ENCODE peak calls at places on chromosome 11, in four cellular contexts. One of them, this sample, is unnamed.
A peak's percentile ranks its signal among the peaks of the same experiment; 100 is the strongest.

GRCh38 chr11:99271527-99271926 is 250.8 kb downstream of the CNTN5 start:
- DNase-seq in CD4-positive, alpha-beta T cell: no peak
- DNase-seq in astrocyte of the cerebellum: no peak
- DNase-seq in nephron progenitor cell: no peak
- DNase-seq in this sample: no peak

GRCh38 chr11:84853841-84854497 is 773.2 kb downstream of the DLG2 start:
- DNase-seq in CD4-positive, alpha-beta T cell: no peak
- DNase-seq in astrocyte of the cerebellum: no peak
- DNase-seq in nephron progenitor cell: no peak
- DNase-seq in this sample: no peak

GRCh38 chr11:67572747-67573419 is 10.7 kb upstream of the GSTP1 start:
- DNase-seq in CD4-positive, alpha-beta T cell: no peak
- DNase-seq in astrocyte of the cerebellum: no peak
- DNase-seq in nephron progenitor cell: no peak
- DNase-seq in this sample: no peak

GRCh38 chr11:84146826-84147225 is 860.7 kb upstream of the CCDC90B start:
- DNase-seq in CD4-positive, alpha-beta T cell: no peak
- DNase-seq in astrocyte of the cerebellum: no peak
- DNase-seq in nephron progenitor cell: no peak
- DNase-seq in this sample: no peak

GRCh38 chr11:114358711-114359110 is 41.6 kb downstream of the C11orf71 start:
- DNase-seq in CD4-positive, alpha-beta T cell: no peak
- DNase-seq in astrocyte of the cerebellum: no peak
- DNase-seq in nephron progenitor cell: no peak
- DNase-seq in this sample: no peak

GRCh38 chr11:112734207-112734606 is 227.0 kb upstream of the NCAM1 start:
- DNase-seq in CD4-positive, alpha-beta T cell: no peak
- DNase-seq in astrocyte of the cerebellum: peak; percentile 13
- DNase-seq in nephron progenitor cell: peak; percentile 80
- DNase-seq in this sample: no peak

GRCh38 chr11:111846640-111847039 is 24.7 kb downstream of the ALG9 start:
- DNase-seq in CD4-positive, alpha-beta T cell: no peak
- DNase-seq in astrocyte of the cerebellum: no peak
- DNase-seq in nephron progenitor cell: no peak
- DNase-seq in this sample: no peak

GRCh38 chr11:83219095-83219494 is 25.6 kb downstream of the ANKRD42 start:
- DNase-seq in CD4-positive, alpha-beta T cell: no peak
- DNase-seq in astrocyte of the cerebellum: no peak
- DNase-seq in nephron progenitor cell: peak; percentile 4
- DNase-seq in this sample: no peak

GRCh38 chr11:79116600-79116999 is 324.2 kb downstream of the TENM4 start:
- DNase-seq in CD4-positive, alpha-beta T cell: no peak
- DNase-seq in astrocyte of the cerebellum: no peak
- DNase-seq in nephron progenitor cell: no peak
- DNase-seq in this sample: no peak

GRCh38 chr11:62676698-62677097 is 2.2 kb downstream of the UBXN1 start:
- DNase-seq in CD4-positive, alpha-beta T cell: no peak
- DNase-seq in astrocyte of the cerebellum: no peak
- DNase-seq in nephron progenitor cell: no peak
- DNase-seq in this sample: no peak

GRCh38 chr11:75583710-75584658 is 21.9 kb downstream of the SERPINH1 start:
- DNase-seq in CD4-positive, alpha-beta T cell: no peak
- DNase-seq in astrocyte of the cerebellum: no peak
- DNase-seq in nephron progenitor cell: peak; percentile 56
- DNase-seq in this sample: no peak

DNA sequence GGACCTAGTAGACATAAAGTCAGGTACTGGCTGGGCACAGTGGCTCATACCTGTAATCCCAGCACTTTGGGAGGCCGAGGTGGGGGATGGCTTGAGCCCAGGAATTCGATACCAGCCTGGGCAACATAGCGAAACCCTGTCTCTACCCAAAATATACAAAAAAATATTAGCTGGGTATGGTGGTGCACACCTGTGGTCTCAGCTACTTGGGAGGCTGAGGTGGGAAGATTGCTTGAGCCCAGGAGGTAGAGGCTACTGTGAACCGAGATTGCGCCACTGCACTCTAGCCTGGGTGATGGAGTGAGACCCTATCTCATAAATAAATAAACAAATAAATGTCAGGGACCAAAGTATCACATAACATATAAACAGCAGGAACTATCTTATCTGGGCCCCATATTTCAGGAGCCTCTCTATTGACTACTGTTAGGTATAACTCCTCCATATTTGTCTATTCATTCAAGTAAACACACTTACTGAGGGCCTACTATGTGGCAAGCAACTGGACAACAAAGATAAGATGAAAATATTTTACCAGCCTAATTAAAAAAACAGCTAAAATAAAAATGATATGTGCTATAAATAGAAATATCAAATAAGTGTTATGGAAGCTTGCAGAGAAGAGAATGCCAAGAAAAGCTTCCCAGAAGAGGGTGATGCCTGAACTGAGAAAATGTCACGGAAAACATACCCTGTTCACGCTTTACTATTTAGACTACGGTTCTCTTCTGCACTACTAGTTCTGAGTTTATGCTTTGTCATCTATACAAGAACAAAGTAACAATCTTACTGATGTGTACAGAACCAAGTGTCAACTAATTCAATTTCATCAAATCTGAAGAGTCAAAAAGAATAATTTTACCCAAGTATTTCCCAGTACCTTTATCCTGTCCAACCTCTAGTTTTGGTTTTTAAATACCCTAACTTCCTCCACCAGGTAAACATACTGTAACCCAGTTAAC is 1.9 kb downstream of the NUP98 start:
- DNase-seq in CD4-positive, alpha-beta T cell: no peak
- DNase-seq in astrocyte of the cerebellum: no peak
- DNase-seq in nephron progenitor cell: no peak
- DNase-seq in this sample: no peak
- TF ChIP-seq CTCF in CD4-positive, alpha-beta T cell: no peak
- TF ChIP-seq CTCF in astrocyte of the cerebellum: no peak
- TF ChIP-seq CTCF in nephron progenitor cell: no peak
- TF ChIP-seq CTCF in this sample: no peak

DNA sequence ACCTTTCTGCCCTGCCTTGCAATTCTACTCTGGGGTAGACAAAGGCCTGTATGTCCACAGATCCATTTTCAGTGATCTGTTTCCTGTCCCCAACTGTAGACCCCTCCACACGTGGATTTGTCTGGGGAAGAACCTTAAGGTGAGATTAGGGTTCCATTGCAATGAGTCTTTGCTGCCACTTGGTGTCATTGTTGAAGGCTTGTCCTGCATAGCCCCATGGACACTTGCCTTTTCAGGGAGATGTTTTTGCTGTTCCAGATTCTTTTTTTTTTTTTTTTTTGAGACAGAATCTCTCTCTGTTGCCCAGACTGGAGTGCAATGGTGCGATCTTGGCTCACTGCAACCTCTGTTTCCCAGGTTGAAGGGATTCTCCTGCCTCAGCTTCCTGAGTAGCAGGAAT is 21.8 kb downstream of the SERPING1 start:
- DNase-seq in CD4-positive, alpha-beta T cell: no peak
- DNase-seq in astrocyte of the cerebellum: no peak
- DNase-seq in nephron progenitor cell: no peak
- DNase-seq in this sample: no peak
- TF ChIP-seq CTCF in CD4-positive, alpha-beta T cell: no peak
- TF ChIP-seq CTCF in astrocyte of the cerebellum: peak; percentile 2
- TF ChIP-seq CTCF in nephron progenitor cell: no peak
- TF ChIP-seq CTCF in this sample: no peak

GRCh38 chr11:135036488-135037297 is 624.7 kb upstream of the B3GAT1 start:
- DNase-seq in CD4-positive, alpha-beta T cell: no peak
- DNase-seq in astrocyte of the cerebellum: no peak
- DNase-seq in nephron progenitor cell: no peak
- DNase-seq in this sample: no peak

GRCh38 chr11:135035282-135035681 is 623.2 kb upstream of the B3GAT1 start:
- DNase-seq in CD4-positive, alpha-beta T cell: no peak
- DNase-seq in astrocyte of the cerebellum: no peak
- DNase-seq in nephron progenitor cell: no peak
- DNase-seq in this sample: no peak

GRCh38 chr11:135037828-135038227 is 625.8 kb upstream of the B3GAT1 start:
- DNase-seq in CD4-positive, alpha-beta T cell: no peak
- DNase-seq in astrocyte of the cerebellum: no peak
- DNase-seq in nephron progenitor cell: no peak
- DNase-seq in this sample: no peak

GRCh38 chr11:135033545-135033944 is 621.5 kb upstream of the B3GAT1 start:
- DNase-seq in CD4-positive, alpha-beta T cell: no peak
- DNase-seq in astrocyte of the cerebellum: no peak
- DNase-seq in nephron progenitor cell: peak; percentile 50
- DNase-seq in this sample: no peak
- TF ChIP-seq CTCF in CD4-positive, alpha-beta T cell: no peak
- TF ChIP-seq CTCF in astrocyte of the cerebellum: peak; percentile 44
- TF ChIP-seq CTCF in nephron progenitor cell: peak; percentile 20
- TF ChIP-seq CTCF in this sample: peak; percentile 1

GRCh38 chr11:1425006-1425405 is 35.3 kb downstream of the BRSK2 start:
- DNase-seq in CD4-positive, alpha-beta T cell: no peak
- DNase-seq in astrocyte of the cerebellum: no peak
- DNase-seq in nephron progenitor cell: no peak
- DNase-seq in this sample: no peak

GRCh38 chr11:1422981-1423380 is 33.2 kb downstream of the BRSK2 start:
- DNase-seq in CD4-positive, alpha-beta T cell: no peak
- DNase-seq in astrocyte of the cerebellum: no peak
- DNase-seq in nephron progenitor cell: no peak
- DNase-seq in this sample: no peak

GRCh38 chr11:1419811-1420210 is 30.1 kb downstream of the BRSK2 start:
- DNase-seq in CD4-positive, alpha-beta T cell: no peak
- DNase-seq in astrocyte of the cerebellum: no peak
- DNase-seq in nephron progenitor cell: no peak
- DNase-seq in this sample: no peak

GRCh38 chr11:1421291-1421690 is 31.6 kb downstream of the BRSK2 start:
- DNase-seq in CD4-positive, alpha-beta T cell: no peak
- DNase-seq in astrocyte of the cerebellum: no peak
- DNase-seq in nephron progenitor cell: no peak
- DNase-seq in this sample: no peak

DNA sequence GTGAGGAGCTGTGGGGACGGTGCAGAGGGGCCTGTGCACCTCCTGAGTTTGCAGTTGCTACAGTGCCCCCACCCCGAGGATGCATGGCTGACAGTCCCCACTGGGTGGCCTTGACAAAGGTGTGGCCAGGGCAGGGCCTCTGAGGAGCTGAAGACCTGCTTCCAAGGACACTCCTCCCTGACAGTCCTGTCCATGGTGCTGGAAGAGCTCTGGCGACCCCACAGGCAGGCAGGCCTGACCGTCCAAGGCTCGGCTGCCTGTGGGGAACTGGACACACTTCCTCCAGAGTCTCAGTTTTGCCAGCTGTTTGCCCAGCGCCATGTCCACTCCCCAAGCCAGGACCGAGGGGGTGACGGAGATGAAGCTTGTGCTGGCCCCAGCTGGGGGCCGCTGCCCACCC is 32.7 kb downstream of the BRSK2 start:
- DNase-seq in CD4-positive, alpha-beta T cell: no peak
- DNase-seq in astrocyte of the cerebellum: no peak
- DNase-seq in nephron progenitor cell: peak; percentile 50
- DNase-seq in this sample: no peak
- TF ChIP-seq CTCF in CD4-positive, alpha-beta T cell: no peak
- TF ChIP-seq CTCF in astrocyte of the cerebellum: no peak
- TF ChIP-seq CTCF in nephron progenitor cell: no peak
- TF ChIP-seq CTCF in this sample: no peak

DNA sequence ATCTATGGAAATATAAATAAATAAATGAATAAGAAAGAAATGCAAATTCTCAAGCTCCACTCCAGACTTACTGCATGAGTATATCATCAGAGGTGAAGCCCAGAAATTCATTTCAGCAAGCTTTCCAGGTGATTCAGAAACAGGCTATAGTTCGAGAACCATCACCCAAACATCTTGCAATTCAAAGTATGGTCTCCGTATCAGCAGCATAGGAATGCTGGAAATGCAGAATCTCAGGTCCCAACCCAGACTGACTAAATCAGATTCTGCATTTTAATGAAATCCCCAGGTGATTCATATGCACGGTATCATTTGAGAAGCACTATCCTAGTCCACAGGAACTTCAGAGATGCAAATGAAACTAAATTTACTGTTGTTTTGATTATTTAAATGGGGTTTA is 95.3 kb downstream of the SERGEF start:
- DNase-seq in CD4-positive, alpha-beta T cell: no peak
- DNase-seq in astrocyte of the cerebellum: no peak
- DNase-seq in nephron progenitor cell: no peak
- DNase-seq in this sample: no peak
- TF ChIP-seq CTCF in CD4-positive, alpha-beta T cell: no peak
- TF ChIP-seq CTCF in astrocyte of the cerebellum: no peak
- TF ChIP-seq CTCF in nephron progenitor cell: no peak
- TF ChIP-seq CTCF in this sample: no peak